ENCODE peak calls at places on chromosomes 11 and 22, in nine cellular contexts. E is ovary, Q is tibial nerve, U is transverse colon, A is A549, O is K562, G is H1, P is suprapubic skin, J is esophagus muscularis mucosa. R is an unnamed sample.

GRCh38 chr11:17831883-17832282 is 97.3 kb downstream of the KCNC1 start:
- DNase-seq in Q (no peak), J (no peak), A (no peak), E (no peak), U (no peak), P (no peak), O (peak), G (no peak), R (no peak)

GRCh38 chr11:11347583-11347982 is 5.5 kb downstream of the CSNK2A3 start:
- DNase-seq in O (no peak), U (no peak), E (no peak), G (no peak), P (no peak), A (no peak), Q (no peak), J (no peak), R (no peak)

GRCh38 chr22:32723632-32724031 is 77.9 kb upstream of the TIMP3 start:
- DNase-seq in E (peak), Q (peak), G (no peak), O (peak), A (no peak), U (peak), P (no peak), J (no peak), R (peak)

GRCh38 chr11:116853461-116854073 is 16.1 kb upstream of the APOA1 start:
- DNase-seq in J (no peak), G (no peak), E (no peak), P (no peak), Q (no peak), U (peak), A (no peak), O (no peak), R (peak)

GRCh38 chr11:90310210-90310609 is 87.4 kb upstream of the CHORDC1 start:
- DNase-seq in E (no peak), G (no peak), Q (no peak), A (no peak), U (no peak), P (no peak), O (no peak), J (no peak), R (no peak)

GRCh38 chr11:69493931-69494821 is 12.7 kb downstream of the LINC01488 start:
- DNase-seq in A (no peak), J (no peak), G (no peak), E (no peak), Q (no peak), O (no peak), U (no peak), P (no peak), R (no peak)

GRCh38 chr11:109756951-109757350 is 335.0 kb downstream of the C11orf87 start:
- DNase-seq in U (no peak), O (no peak), G (no peak), J (no peak), Q (no peak), P (no peak), A (no peak), E (no peak), R (no peak)

GRCh38 chr11:31817621-31818493 is 6.7 kb upstream of the PAX6 start:
- DNase-seq in J (no peak), P (no peak), G (no peak), A (no peak), U (no peak), Q (no peak), O (no peak), E (no peak), R (no peak)

GRCh38 chr11:70747285-70747684 is 349.0 kb downstream of the CTTN start:
- DNase-seq in Q (no peak), G (no peak), P (no peak), U (no peak), A (no peak), J (no peak), E (no peak), O (no peak), R (no peak)

GRCh38 chr11:70745451-70745850 is 347.1 kb downstream of the CTTN start:
- DNase-seq in J (no peak), A (no peak), G (no peak), Q (no peak), O (no peak), E (no peak), P (no peak), U (no peak), R (no peak)

GRCh38 chr11:70747889-70748288 is 349.6 kb downstream of the CTTN start:
- DNase-seq in G (no peak), O (no peak), J (no peak), U (no peak), E (no peak), A (no peak), Q (no peak), P (no peak), R (no peak)

GRCh38 chr11:70745936-70746335 is 347.6 kb downstream of the CTTN start:
- DNase-seq in J (no peak), P (no peak), Q (no peak), E (no peak), G (no peak), U (no peak), A (no peak), O (no peak), R (no peak)

GRCh38 chr11:70746351-70746750 is 348.0 kb downstream of the CTTN start:
- DNase-seq in O (no peak), G (no peak), Q (no peak), P (no peak), E (no peak), U (no peak), J (no peak), A (no peak), R (no peak)
- TF ChIP-seq EP300 in O (no peak), G (no peak), Q (no peak), P (no peak), E (no peak), U (no peak), J (no peak), A (no peak), R (no peak)

GRCh38 chr11:66368484-66368883 is 3.1 kb downstream of the SLC29A2 start:
- DNase-seq in A (no peak), G (no peak), U (no peak), E (no peak), Q (no peak), O (no peak), J (no peak), P (no peak), R (no peak)

GRCh38 chr11:66373261-66373660 is 1.7 kb upstream of the SLC29A2 start:
- DNase-seq in G (no peak), U (no peak), J (no peak), Q (no peak), O (no peak), P (no peak), A (no peak), E (no peak), R (no peak)

GRCh38 chr11:66367561-66368312 is 3.8 kb downstream of the SLC29A2 start:
- DNase-seq in J (no peak), P (no peak), E (no peak), Q (no peak), U (no peak), A (no peak), G (no peak), O (no peak), R (no peak)

GRCh38 chr11:66369073-66369894 is 2.3 kb downstream of the SLC29A2 start:
- DNase-seq in G (no peak), O (no peak), P (no peak), U (no peak), J (no peak), E (no peak), A (no peak), Q (no peak), R (no peak)

DNA sequence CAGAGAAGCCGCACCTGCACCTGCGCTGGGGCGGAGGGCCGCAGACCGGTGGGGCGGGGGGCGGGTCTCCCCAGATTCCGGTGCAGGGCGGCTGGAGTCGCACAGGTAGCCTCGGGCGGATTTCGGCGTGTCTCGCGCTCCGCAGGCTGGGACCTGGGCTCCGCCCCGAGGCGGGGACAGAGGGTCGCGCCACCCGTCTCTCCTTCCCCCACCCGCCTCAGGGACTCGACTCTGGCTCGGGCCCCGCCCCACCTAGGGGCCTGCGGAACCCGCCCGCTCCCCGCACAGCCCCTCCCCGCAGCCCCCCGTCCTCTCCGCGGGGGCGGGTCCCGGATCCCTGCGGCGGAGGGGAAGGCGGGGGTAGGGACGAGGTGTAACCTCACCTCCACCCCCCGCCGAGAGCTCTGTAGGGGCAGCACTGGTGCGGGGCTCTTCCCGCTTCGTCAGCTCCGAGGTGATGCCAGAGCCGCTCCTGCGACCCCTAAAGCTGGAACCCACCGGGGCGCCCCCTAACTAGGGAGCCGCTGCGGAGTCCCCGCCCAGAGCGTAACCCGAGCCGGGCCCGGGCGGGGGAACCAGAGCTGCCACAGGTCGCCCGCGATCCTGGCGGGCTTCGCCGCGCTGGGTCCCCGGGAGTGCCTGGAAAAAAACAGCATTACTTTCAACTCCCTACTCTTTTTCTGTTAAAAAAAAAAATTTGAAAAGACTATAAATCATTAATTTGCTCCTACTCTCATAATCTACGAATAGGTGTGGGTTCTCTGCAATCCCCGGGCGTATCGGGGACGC is at the start of gene SLC29A2:
- DNase-seq in G (peak), P (peak), E (no peak), J (no peak), A (peak), Q (no peak), U (peak), O (peak), R (peak)
- TF ChIP-seq POLR2A in G (peak), P (no peak), E (no peak), J (no peak), A (no peak), Q (no peak), U (peak), O (peak), R (no peak)

DNA sequence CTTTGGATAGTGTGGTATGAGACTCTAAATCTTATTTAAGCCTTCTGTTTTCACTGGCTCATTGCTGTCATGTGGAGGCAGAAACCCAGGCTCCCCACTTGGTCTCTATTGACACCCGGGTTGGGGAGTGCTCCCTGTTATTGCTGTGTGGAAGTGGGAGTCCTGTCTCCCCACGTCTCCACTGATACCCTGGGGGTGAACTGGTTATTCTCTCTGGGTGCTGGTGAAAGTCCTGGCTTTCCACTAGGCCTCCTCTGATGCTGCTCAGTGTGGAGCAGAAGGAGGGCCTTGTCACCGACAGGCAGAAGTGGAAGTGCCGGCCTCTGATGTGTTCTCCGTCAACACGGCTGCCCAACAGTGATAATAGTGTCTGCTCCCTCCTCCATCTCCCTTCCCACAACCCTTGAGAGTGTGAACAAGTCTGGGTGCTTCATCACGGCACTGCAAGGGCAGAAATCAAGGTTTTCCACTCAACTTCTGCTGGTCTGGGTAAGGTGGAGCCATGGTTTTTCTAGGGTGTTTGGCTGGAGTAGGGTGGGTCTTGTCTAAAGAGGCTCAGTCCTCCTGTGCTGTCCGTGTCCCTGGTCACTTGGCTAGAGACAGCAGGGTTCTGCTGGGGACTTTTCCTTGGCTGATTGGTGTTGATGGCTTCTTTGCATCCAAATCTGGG is 240.7 kb upstream of the B3GAT1 start:
- DNase-seq in P (no peak), U (no peak), E (no peak), J (no peak), A (no peak), G (no peak), Q (no peak), O (no peak), R (peak)
- H3K27ac ChIP-seq in P (no peak), U (no peak), E (no peak), J (no peak), A (no peak), G (no peak), Q (no peak), O (no peak), R (no peak)

GRCh38 chr11:48028909-48029685 is 48.7 kb downstream of the PTPRJ start:
- DNase-seq in U (no peak), J (no peak), A (no peak), E (no peak), P (no peak), Q (no peak), O (no peak), G (no peak), R (no peak)
- TF ChIP-seq EP300 in U (no peak), J (no peak), A (no peak), E (no peak), P (no peak), Q (no peak), O (no peak), G (no peak), R (no peak)

GRCh38 chr22:41929158-41929896 is 2.7 kb upstream of the TNFRSF13C start:
- DNase-seq in G (no peak), E (no peak), U (no peak), Q (no peak), P (no peak), A (no peak), O (no peak), J (no peak), R (no peak)
- TF ChIP-seq POLR2A in G (peak), E (no peak), U (no peak), Q (no peak), P (no peak), A (no peak), O (no peak), J (no peak), R (no peak)